ENCODE peak calls at places on chromosomes 5 and 9, in six cellular contexts. A, W, G, Z, X and I are unnamed samples.

GRCh38 chr9:116156621-116157314 is 3.2 kb downstream of the PAPPA start:
- DNase-seq in A (peak), W (peak), G (no peak), Z (peak), X (no peak), I (peak)

GRCh38 chr5:69038539-69038938 is 55.3 kb upstream of the SLC30A5 start:
- DNase-seq in A (no peak), W (no peak), G (no peak), Z (no peak), X (no peak), I (no peak)

GRCh38 chr9:22171691-22172090 is 162.6 kb upstream of the CDKN2B start:
- DNase-seq in A (no peak), W (no peak), G (no peak), Z (no peak), X (no peak), I (no peak)

GRCh38 chr5:102531506-102531905 is 32.7 kb upstream of the SLCO6A1 start:
- DNase-seq in A (no peak), W (no peak), G (no peak), Z (peak), X (no peak), I (no peak)

GRCh38 chr9:121771851-121772599 is 120.6 kb downstream of the DAB2IP start:
- DNase-seq in A (no peak), W (no peak), G (no peak), Z (peak), X (no peak), I (no peak)

GRCh38 chr9:133476036-133476435 is 2.9 kb downstream of the SLC2A6 start:
- DNase-seq in A (no peak), W (no peak), G (no peak), Z (no peak), X (no peak), I (no peak)

GRCh38 chr9:72274916-72275315 is 90.1 kb downstream of the ZFAND5 start:
- DNase-seq in A (peak), W (no peak), G (no peak), Z (no peak), X (no peak), I (no peak)

GRCh38 chr9:83327323-83327722 is 210.9 kb downstream of the FRMD3 start:
- DNase-seq in A (no peak), W (no peak), G (no peak), Z (no peak), X (no peak), I (peak)

GRCh38 chr9:23380821-23381220 is 445.2 kb downstream of the ELAVL2 start:
- DNase-seq in A (no peak), W (no peak), G (no peak), Z (no peak), X (no peak), I (no peak)

GRCh38 chr5:59569608-59570334 is 323.8 kb downstream of the PDE4D start:
- DNase-seq in A (no peak), W (no peak), G (no peak), Z (no peak), X (no peak), I (no peak)

GRCh38 chr5:20360243-20360642 is 372.2 kb upstream of the CDH18 start:
- DNase-seq in A (no peak), W (no peak), G (no peak), Z (no peak), X (no peak), I (no peak)